ENCODE peak calls at places on chromosomes 5 and 9, in six cellular contexts. One of them, this sample, is unnamed.

GRCh38 chr9:99832558-99832864 is 10.8 kb downstream of the NR4A3 start:
- DNase-seq in A549: no peak
- DNase-seq in stomach: no peak
- DNase-seq in tibial nerve: no peak
- DNase-seq in transverse colon: no peak
- DNase-seq in IMR-90: no peak
- DNase-seq in this sample: no peak

GRCh38 chr5:40649493-40650030 is 30.2 kb upstream of the PTGER4 start:
- DNase-seq in A549: no peak
- DNase-seq in IMR-90: no peak
- DNase-seq in tibial nerve: no peak
- DNase-seq in stomach: no peak
- DNase-seq in transverse colon: no peak
- DNase-seq in this sample: no peak

GRCh38 chr5:150505041-150505511 is 2.9 kb upstream of the NDST1 start:
- DNase-seq in A549: no peak
- DNase-seq in IMR-90: no peak
- DNase-seq in transverse colon: no peak
- DNase-seq in stomach: no peak
- DNase-seq in tibial nerve: no peak
- DNase-seq in this sample: no peak

GRCh38 chr5:11146171-11146570 is 385.1 kb upstream of the DAP start:
- DNase-seq in stomach: no peak
- DNase-seq in A549: no peak
- DNase-seq in tibial nerve: no peak
- DNase-seq in transverse colon: no peak
- DNase-seq in IMR-90: no peak
- DNase-seq in this sample: no peak

GRCh38 chr5:32836176-32836575 is 125.1 kb downstream of the NPR3 start:
- DNase-seq in IMR-90: peak; percentile 57
- DNase-seq in stomach: no peak
- DNase-seq in tibial nerve: no peak
- DNase-seq in A549: peak; percentile 12
- DNase-seq in transverse colon: no peak
- DNase-seq in this sample: no peak

GRCh38 chr5:93092349-93093105 is 488.5 kb downstream of the NR2F1-AS1 start:
- DNase-seq in stomach: no peak
- DNase-seq in IMR-90: peak; percentile 47
- DNase-seq in transverse colon: no peak
- DNase-seq in A549: peak; percentile 25
- DNase-seq in tibial nerve: no peak
- DNase-seq in this sample: no peak

GRCh38 chr5:179269781-179270543 is 75.3 kb downstream of the ADAMTS2 start:
- DNase-seq in transverse colon: peak; percentile 3
- DNase-seq in IMR-90: no peak
- DNase-seq in tibial nerve: no peak
- DNase-seq in A549: no peak
- DNase-seq in stomach: no peak
- DNase-seq in this sample: no peak

GRCh38 chr9:128587453-128587852 is 35.1 kb downstream of the SPTAN1 start:
- DNase-seq in stomach: no peak
- DNase-seq in A549: no peak
- DNase-seq in transverse colon: no peak
- DNase-seq in tibial nerve: no peak
- DNase-seq in IMR-90: no peak
- DNase-seq in this sample: no peak

GRCh38 chr9:83675466-83675865 is 32.3 kb downstream of the UBQLN1 start:
- DNase-seq in A549: no peak
- DNase-seq in transverse colon: no peak
- DNase-seq in stomach: no peak
- DNase-seq in IMR-90: no peak
- DNase-seq in tibial nerve: no peak
- DNase-seq in this sample: no peak

GRCh38 chr9:18708429-18708828 is 234.5 kb downstream of the ADAMTSL1 start:
- DNase-seq in A549: no peak
- DNase-seq in IMR-90: no peak
- DNase-seq in transverse colon: no peak
- DNase-seq in tibial nerve: no peak
- DNase-seq in stomach: no peak
- DNase-seq in this sample: no peak

GRCh38 chr9:110582156-110582555 is 2.6 kb upstream of the SVEP1 start:
- DNase-seq in stomach: no peak
- DNase-seq in transverse colon: no peak
- DNase-seq in IMR-90: no peak
- DNase-seq in tibial nerve: no peak
- DNase-seq in A549: no peak
- DNase-seq in this sample: no peak

GRCh38 chr9:91029621-91030361 is 228.2 kb downstream of the SYK start:
- DNase-seq in transverse colon: no peak
- DNase-seq in A549: no peak
- DNase-seq in IMR-90: no peak
- DNase-seq in stomach: no peak
- DNase-seq in tibial nerve: no peak
- DNase-seq in this sample: no peak
- H3K4me3 ChIP-seq in transverse colon: no peak overlapping the region
- H3K4me3 ChIP-seq in A549: no peak overlapping the region
- H3K4me3 ChIP-seq in IMR-90: no peak overlapping the region
- H3K4me3 ChIP-seq in stomach: no peak overlapping the region
- H3K4me3 ChIP-seq in tibial nerve: no peak overlapping the region
- H3K4me3 ChIP-seq in this sample: no peak overlapping the region

GRCh38 chr9:125548141-125548540 is 158.9 kb downstream of the MAPKAP1 start:
- DNase-seq in stomach: no peak
- DNase-seq in A549: no peak
- DNase-seq in transverse colon: no peak
- DNase-seq in IMR-90: no peak
- DNase-seq in tibial nerve: no peak
- DNase-seq in this sample: no peak
- H3K27ac ChIP-seq in stomach: peak overlapping the region; percentile 72
- H3K27ac ChIP-seq in A549: no peak overlapping the region
- H3K27ac ChIP-seq in transverse colon: no peak overlapping the region
- H3K27ac ChIP-seq in IMR-90: no peak overlapping the region
- H3K27ac ChIP-seq in tibial nerve: no peak overlapping the region
- H3K27ac ChIP-seq in this sample: no peak overlapping the region

DNA sequence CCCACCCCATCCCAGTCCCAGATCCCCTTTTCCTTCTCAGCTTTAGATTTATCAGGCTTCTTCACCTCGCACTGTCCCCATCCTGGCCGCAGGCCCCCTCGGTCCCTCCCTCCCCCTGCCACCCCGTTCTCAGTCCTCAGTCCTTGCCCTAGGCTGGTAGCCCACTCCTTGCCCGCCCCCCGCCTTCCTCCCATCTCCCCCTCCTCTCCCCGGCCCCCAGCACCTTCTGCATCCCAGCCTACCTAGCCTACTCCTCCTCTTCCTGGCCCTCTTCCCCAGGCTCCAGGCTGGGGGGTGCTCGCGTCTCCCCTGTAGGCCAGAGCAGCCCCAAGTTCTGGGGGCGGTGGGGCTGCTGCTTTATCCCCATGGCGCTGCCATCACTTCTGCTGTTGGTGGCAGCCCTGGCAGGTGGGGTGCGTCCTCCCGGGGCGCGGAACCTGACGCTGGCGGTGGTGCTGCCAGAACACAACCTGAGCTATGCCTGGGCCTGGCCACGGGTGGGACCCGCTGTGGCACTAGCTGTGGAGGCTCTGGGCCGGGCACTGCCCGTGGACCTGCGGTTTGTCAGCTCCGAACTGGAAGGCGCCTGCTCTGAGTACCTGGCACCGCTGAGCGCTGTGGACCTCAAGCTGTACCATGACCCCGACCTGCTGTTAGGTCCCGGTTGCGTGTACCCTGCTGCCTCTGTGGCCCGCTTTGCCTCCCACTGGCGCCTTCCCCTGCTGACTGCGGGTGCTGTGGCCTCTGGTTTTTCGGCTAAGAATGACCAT is 838 bp downstream of the NPR2 start:
- DNase-seq in IMR-90: no peak
- DNase-seq in A549: no peak
- DNase-seq in tibial nerve: no peak
- DNase-seq in stomach: no peak
- DNase-seq in transverse colon: no peak
- DNase-seq in this sample: no peak
- TF ChIP-seq POLR2A in IMR-90: no peak
- TF ChIP-seq POLR2A in A549: no peak
- TF ChIP-seq POLR2A in tibial nerve: no peak
- TF ChIP-seq POLR2A in stomach: no peak
- TF ChIP-seq POLR2A in transverse colon: no peak
- TF ChIP-seq POLR2A in this sample: no peak

GRCh38 chr9:125238915-125239446 is 2.2 kb downstream of the HSPA5 start:
- DNase-seq in IMR-90: no peak
- DNase-seq in transverse colon: no peak
- DNase-seq in stomach: no peak
- DNase-seq in tibial nerve: no peak
- DNase-seq in A549: no peak
- DNase-seq in this sample: no peak
- H3K4me3 ChIP-seq in IMR-90: peak overlapping the region; percentile 11
- H3K4me3 ChIP-seq in transverse colon: peak overlapping the region; percentile 76
- H3K4me3 ChIP-seq in stomach: peak overlapping the region; percentile 73
- H3K4me3 ChIP-seq in tibial nerve: peak overlapping the region; percentile 92
- H3K4me3 ChIP-seq in A549: peak overlapping the region; percentile 73
- H3K4me3 ChIP-seq in this sample: peak overlapping the region; percentile 88